ENCODE peak calls at places on chromosomes 1 and 21, in seven cellular contexts. One of them, this sample, is unnamed.

GRCh38 chr1:221557024-221557423 is 184.9 kb downstream of the DUSP10 start:
- DNase-seq in IMR-90: no peak
- DNase-seq in cardiac muscle cell: no peak
- DNase-seq in B cell: no peak
- DNase-seq in MCF 10A: no peak
- DNase-seq in foreskin keratinocyte: no peak
- DNase-seq in mammary epithelial cell: peak
- DNase-seq in this sample: no peak

GRCh38 chr1:18513995-18514394 is 33.3 kb downstream of the KLHDC7A start:
- DNase-seq in IMR-90: no peak
- DNase-seq in cardiac muscle cell: no peak
- DNase-seq in B cell: no peak
- DNase-seq in MCF 10A: no peak
- DNase-seq in foreskin keratinocyte: no peak
- DNase-seq in mammary epithelial cell: no peak
- DNase-seq in this sample: no peak

GRCh38 chr1:87334351-87335174 is 5.9 kb downstream of the LMO4 start:
- DNase-seq in IMR-90: peak
- DNase-seq in cardiac muscle cell: no peak
- DNase-seq in B cell: no peak
- DNase-seq in MCF 10A: peak
- DNase-seq in foreskin keratinocyte: peak
- DNase-seq in mammary epithelial cell: peak
- DNase-seq in this sample: peak

GRCh38 chr1:117143172-117143571 is 21.6 kb upstream of the TRIM45 start:
- DNase-seq in IMR-90: peak
- DNase-seq in cardiac muscle cell: no peak
- DNase-seq in B cell: no peak
- DNase-seq in MCF 10A: no peak
- DNase-seq in foreskin keratinocyte: no peak
- DNase-seq in mammary epithelial cell: no peak
- DNase-seq in this sample: no peak

GRCh38 chr1:208885046-208885445 is 640.9 kb upstream of the PLXNA2 start:
- DNase-seq in IMR-90: no peak
- DNase-seq in cardiac muscle cell: no peak
- DNase-seq in B cell: no peak
- DNase-seq in MCF 10A: no peak
- DNase-seq in foreskin keratinocyte: peak
- DNase-seq in mammary epithelial cell: no peak
- DNase-seq in this sample: no peak

GRCh38 chr1:100459815-100460114 is 78.2 kb upstream of the GPR88 start:
- DNase-seq in IMR-90: no peak
- DNase-seq in cardiac muscle cell: no peak
- DNase-seq in B cell: no peak
- DNase-seq in MCF 10A: no peak
- DNase-seq in foreskin keratinocyte: no peak
- DNase-seq in mammary epithelial cell: no peak
- DNase-seq in this sample: no peak

GRCh38 chr21:38771536-38771935 is 34.2 kb upstream of the ETS2 start:
- DNase-seq in IMR-90: peak
- DNase-seq in cardiac muscle cell: no peak
- DNase-seq in B cell: no peak
- DNase-seq in MCF 10A: no peak
- DNase-seq in foreskin keratinocyte: no peak
- DNase-seq in mammary epithelial cell: no peak
- DNase-seq in this sample: no peak

GRCh38 chr1:88791192-88791591 is 100.2 kb downstream of the GTF2B start:
- DNase-seq in IMR-90: peak
- DNase-seq in cardiac muscle cell: peak
- DNase-seq in B cell: no peak
- DNase-seq in MCF 10A: no peak
- DNase-seq in foreskin keratinocyte: no peak
- DNase-seq in mammary epithelial cell: no peak
- DNase-seq in this sample: no peak

GRCh38 chr21:26883768-26884167 is 38.6 kb upstream of the ADAMTS1 start:
- DNase-seq in IMR-90: peak
- DNase-seq in cardiac muscle cell: peak
- DNase-seq in B cell: no peak
- DNase-seq in MCF 10A: no peak
- DNase-seq in foreskin keratinocyte: no peak
- DNase-seq in mammary epithelial cell: no peak
- DNase-seq in this sample: no peak

GRCh38 chr1:201696217-201696761 is 132.7 kb upstream of the IPO9 start:
- DNase-seq in IMR-90: peak
- DNase-seq in cardiac muscle cell: peak
- DNase-seq in B cell: no peak
- DNase-seq in MCF 10A: peak
- DNase-seq in foreskin keratinocyte: peak
- DNase-seq in mammary epithelial cell: peak
- DNase-seq in this sample: peak

GRCh38 chr1:147891088-147891487 is 11.5 kb upstream of the GJA8 start:
- DNase-seq in IMR-90: no peak
- DNase-seq in cardiac muscle cell: no peak
- DNase-seq in B cell: no peak
- DNase-seq in MCF 10A: no peak
- DNase-seq in foreskin keratinocyte: no peak
- DNase-seq in mammary epithelial cell: no peak
- DNase-seq in this sample: no peak

GRCh38 chr1:65558215-65558614 is 137.7 kb downstream of the LEPR start:
- DNase-seq in IMR-90: no peak
- DNase-seq in cardiac muscle cell: peak
- DNase-seq in B cell: no peak
- DNase-seq in MCF 10A: peak
- DNase-seq in foreskin keratinocyte: no peak
- DNase-seq in mammary epithelial cell: no peak
- DNase-seq in this sample: no peak

GRCh38 chr1:230381564-230381963 is 44.6 kb downstream of the PGBD5 start:
- DNase-seq in IMR-90: no peak
- DNase-seq in cardiac muscle cell: no peak
- DNase-seq in B cell: no peak
- DNase-seq in MCF 10A: no peak
- DNase-seq in foreskin keratinocyte: no peak
- DNase-seq in mammary epithelial cell: no peak
- DNase-seq in this sample: no peak

GRCh38 chr1:27588256-27589232 is 15.4 kb downstream of the AHDC1 start:
- DNase-seq in IMR-90: peak
- DNase-seq in cardiac muscle cell: peak
- DNase-seq in B cell: no peak
- DNase-seq in MCF 10A: no peak
- DNase-seq in foreskin keratinocyte: no peak
- DNase-seq in mammary epithelial cell: no peak
- DNase-seq in this sample: no peak

GRCh38 chr1:22806584-22806983 is 95.9 kb downstream of the EPHB2 start:
- DNase-seq in IMR-90: no peak
- DNase-seq in cardiac muscle cell: no peak
- DNase-seq in B cell: no peak
- DNase-seq in MCF 10A: no peak
- DNase-seq in foreskin keratinocyte: no peak
- DNase-seq in mammary epithelial cell: no peak
- DNase-seq in this sample: no peak

GRCh38 chr1:62906428-62906886 is 122.5 kb downstream of the ATG4C start:
- DNase-seq in IMR-90: peak
- DNase-seq in cardiac muscle cell: peak
- DNase-seq in B cell: peak
- DNase-seq in MCF 10A: peak
- DNase-seq in foreskin keratinocyte: no peak
- DNase-seq in mammary epithelial cell: no peak
- DNase-seq in this sample: no peak

GRCh38 chr1:64866689-64867088 is 99.7 kb downstream of the JAK1 start:
- DNase-seq in IMR-90: peak
- DNase-seq in cardiac muscle cell: no peak
- DNase-seq in B cell: no peak
- DNase-seq in MCF 10A: no peak
- DNase-seq in foreskin keratinocyte: no peak
- DNase-seq in mammary epithelial cell: no peak
- DNase-seq in this sample: no peak

GRCh38 chr1:99457381-99458165 is 188.3 kb upstream of the PALMD start:
- DNase-seq in IMR-90: peak
- DNase-seq in cardiac muscle cell: peak
- DNase-seq in B cell: no peak
- DNase-seq in MCF 10A: peak
- DNase-seq in foreskin keratinocyte: peak
- DNase-seq in mammary epithelial cell: peak
- DNase-seq in this sample: no peak

GRCh38 chr1:162485236-162485635 is 12.4 kb upstream of the UHMK1 start:
- DNase-seq in IMR-90: peak
- DNase-seq in cardiac muscle cell: no peak
- DNase-seq in B cell: no peak
- DNase-seq in MCF 10A: no peak
- DNase-seq in foreskin keratinocyte: peak
- DNase-seq in mammary epithelial cell: peak
- DNase-seq in this sample: no peak

GRCh38 chr1:19605884-19606442 is 38.1 kb upstream of the NBL1 start:
- DNase-seq in IMR-90: peak
- DNase-seq in cardiac muscle cell: no peak
- DNase-seq in B cell: no peak
- DNase-seq in MCF 10A: no peak
- DNase-seq in foreskin keratinocyte: no peak
- DNase-seq in mammary epithelial cell: no peak
- DNase-seq in this sample: no peak

GRCh38 chr1:151993734-151994496 is at the start of gene S100A10:
- DNase-seq in IMR-90: peak
- DNase-seq in cardiac muscle cell: peak
- DNase-seq in B cell: peak
- DNase-seq in MCF 10A: peak
- DNase-seq in foreskin keratinocyte: peak
- DNase-seq in mammary epithelial cell: peak
- DNase-seq in this sample: peak

GRCh38 chr1:182716740-182717720 is 32.6 kb upstream of the RGS8 start:
- DNase-seq in IMR-90: no peak
- DNase-seq in cardiac muscle cell: no peak
- DNase-seq in B cell: no peak
- DNase-seq in MCF 10A: no peak
- DNase-seq in foreskin keratinocyte: peak
- DNase-seq in mammary epithelial cell: no peak
- DNase-seq in this sample: no peak

GRCh38 chr1:68329096-68329835 is 96.9 kb upstream of the WLS start:
- DNase-seq in IMR-90: no peak
- DNase-seq in cardiac muscle cell: peak
- DNase-seq in B cell: no peak
- DNase-seq in MCF 10A: no peak
- DNase-seq in foreskin keratinocyte: no peak
- DNase-seq in mammary epithelial cell: no peak
- DNase-seq in this sample: no peak

GRCh38 chr1:95257758-95258157 is 23.7 kb downstream of the RWDD3 start:
- DNase-seq in IMR-90: peak
- DNase-seq in cardiac muscle cell: peak
- DNase-seq in B cell: no peak
- DNase-seq in MCF 10A: no peak
- DNase-seq in foreskin keratinocyte: peak
- DNase-seq in mammary epithelial cell: peak
- DNase-seq in this sample: no peak

GRCh38 chr1:216140650-216141547 is 282.3 kb downstream of the USH2A start:
- DNase-seq in IMR-90: peak
- DNase-seq in cardiac muscle cell: no peak
- DNase-seq in B cell: no peak
- DNase-seq in MCF 10A: no peak
- DNase-seq in foreskin keratinocyte: no peak
- DNase-seq in mammary epithelial cell: no peak
- DNase-seq in this sample: no peak

DNA sequence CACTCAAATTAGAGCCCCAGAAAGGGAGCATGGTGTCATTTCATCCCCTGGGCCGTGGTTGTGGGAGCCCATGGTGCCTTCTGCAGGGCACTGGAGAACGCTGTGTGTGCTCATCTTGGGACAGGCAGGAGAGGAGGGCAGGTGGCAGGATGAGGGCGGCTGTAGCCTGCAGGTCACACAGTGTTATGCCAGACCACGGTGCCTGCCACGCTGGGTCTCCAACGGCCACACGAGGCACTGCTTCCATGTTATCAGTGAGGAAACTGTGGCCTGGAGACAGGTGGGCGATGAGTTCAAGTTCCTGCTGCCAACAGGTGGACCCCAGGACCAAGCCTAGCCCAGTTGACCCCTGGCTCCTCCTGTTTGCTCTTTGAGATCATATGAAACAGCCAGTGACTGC is 21.0 kb downstream of the ABCG1 start:
- DNase-seq in IMR-90: no peak
- DNase-seq in cardiac muscle cell: no peak
- DNase-seq in B cell: no peak
- DNase-seq in MCF 10A: no peak
- DNase-seq in foreskin keratinocyte: no peak
- DNase-seq in mammary epithelial cell: no peak
- DNase-seq in this sample: no peak
- TF ChIP-seq CTCF in IMR-90: no peak
- TF ChIP-seq CTCF in cardiac muscle cell: no peak
- TF ChIP-seq CTCF in B cell: no peak
- TF ChIP-seq CTCF in MCF 10A: no peak
- TF ChIP-seq CTCF in foreskin keratinocyte: no peak
- TF ChIP-seq CTCF in mammary epithelial cell: no peak
- TF ChIP-seq CTCF in this sample: no peak

DNA sequence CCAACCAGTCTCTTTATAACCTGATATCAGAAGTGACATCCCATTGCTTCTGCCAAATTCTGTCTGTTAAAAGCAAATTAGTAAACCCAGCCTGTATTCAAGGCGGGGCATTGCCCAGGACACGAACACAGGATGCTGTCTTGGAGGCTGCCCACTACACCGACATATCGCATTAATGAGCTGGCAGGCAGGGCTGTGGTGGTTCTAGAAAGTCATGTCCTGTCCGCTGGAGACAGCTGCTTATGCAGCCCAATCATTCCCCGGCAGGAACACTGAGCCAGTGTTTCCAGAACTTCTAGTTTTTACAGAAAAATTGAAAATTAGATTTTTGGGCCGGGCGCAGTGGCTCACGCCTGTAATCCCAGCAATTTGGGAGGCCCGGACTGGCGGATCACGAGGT is 19.3 kb downstream of the C1orf167 start:
- DNase-seq in IMR-90: no peak
- DNase-seq in cardiac muscle cell: no peak
- DNase-seq in B cell: no peak
- DNase-seq in MCF 10A: no peak
- DNase-seq in foreskin keratinocyte: peak
- DNase-seq in mammary epithelial cell: no peak
- DNase-seq in this sample: no peak
- TF ChIP-seq CTCF in IMR-90: no peak
- TF ChIP-seq CTCF in cardiac muscle cell: no peak
- TF ChIP-seq CTCF in B cell: no peak
- TF ChIP-seq CTCF in MCF 10A: no peak
- TF ChIP-seq CTCF in foreskin keratinocyte: no peak
- TF ChIP-seq CTCF in mammary epithelial cell: no peak
- TF ChIP-seq CTCF in this sample: no peak

DNA sequence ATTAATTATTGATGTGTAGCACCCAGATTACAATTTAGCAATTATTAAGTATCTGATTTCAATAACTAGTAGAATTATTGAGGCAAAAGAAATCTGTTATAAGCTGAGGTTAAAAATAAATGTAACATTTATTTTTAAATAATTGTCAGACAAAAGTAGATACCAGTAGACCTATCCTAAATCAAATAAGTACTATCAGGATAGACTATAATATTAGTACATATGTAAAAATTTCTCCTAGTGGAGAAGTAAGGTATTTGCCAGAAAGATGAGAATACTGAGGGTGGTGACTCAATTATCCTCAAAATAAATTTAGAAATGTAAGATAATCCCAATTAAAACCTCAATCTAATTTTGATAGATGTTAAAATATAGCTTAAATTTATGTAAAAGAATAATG is 377.8 kb upstream of the CHRM3 start:
- DNase-seq in IMR-90: no peak
- DNase-seq in cardiac muscle cell: no peak
- DNase-seq in B cell: no peak
- DNase-seq in MCF 10A: no peak
- DNase-seq in foreskin keratinocyte: no peak
- DNase-seq in mammary epithelial cell: no peak
- DNase-seq in this sample: no peak
- TF ChIP-seq CTCF in IMR-90: no peak
- TF ChIP-seq CTCF in cardiac muscle cell: no peak
- TF ChIP-seq CTCF in B cell: no peak
- TF ChIP-seq CTCF in MCF 10A: peak
- TF ChIP-seq CTCF in foreskin keratinocyte: peak
- TF ChIP-seq CTCF in mammary epithelial cell: no peak
- TF ChIP-seq CTCF in this sample: no peak

GRCh38 chr1:119225831-119226230 is 85.4 kb upstream of the WARS2 start:
- DNase-seq in IMR-90: no peak
- DNase-seq in cardiac muscle cell: no peak
- DNase-seq in B cell: no peak
- DNase-seq in MCF 10A: peak
- DNase-seq in foreskin keratinocyte: no peak
- DNase-seq in mammary epithelial cell: no peak
- DNase-seq in this sample: no peak
- TF ChIP-seq CTCF in IMR-90: no peak
- TF ChIP-seq CTCF in cardiac muscle cell: no peak
- TF ChIP-seq CTCF in B cell: no peak
- TF ChIP-seq CTCF in MCF 10A: peak
- TF ChIP-seq CTCF in foreskin keratinocyte: peak
- TF ChIP-seq CTCF in mammary epithelial cell: peak
- TF ChIP-seq CTCF in this sample: no peak